ENCODE peak calls at places on chromosomes 1 and 21, in four cellular contexts. B is GM12878, Y is IMR-90, G is K562. X is an unnamed sample.

GRCh38 chr1:56452027-56453011 is 127.0 kb downstream of the PLPP3 start:
- DNase-seq in B (no peak), Y (no peak), G (no peak), X (no peak)

GRCh38 chr1:207097871-207098324 is 6.1 kb upstream of the C4BPA start:
- DNase-seq in B (peak; percentile 67), Y (no peak), G (no peak), X (no peak)

GRCh38 chr1:1624443-1625403 is 7.2 kb upstream of the MMP23B start:
- DNase-seq in B (no peak), Y (no peak), G (no peak), X (no peak)

GRCh38 chr1:145720556-145720877 is 1.2 kb downstream of the CD160 start:
- DNase-seq in B (no peak), Y (peak; percentile 91), G (no peak), X (peak; percentile 11)

GRCh38 chr1:110686188-110686587 is 11.4 kb upstream of the KCNA3 start:
- DNase-seq in B (no peak), Y (no peak), G (no peak), X (no peak)

GRCh38 chr1:111399792-111400610 is 27.5 kb downstream of the OVGP1 start:
- DNase-seq in B (peak; percentile 15), Y (peak; percentile 55), G (peak; percentile 55), X (peak; percentile 46)

GRCh38 chr1:6010554-6010953 is 18.3 kb upstream of the NPHP4 start:
- DNase-seq in B (no peak), Y (no peak), G (no peak), X (no peak)

GRCh38 chr1:157878059-157878458 is 36.5 kb upstream of the CD5L start:
- DNase-seq in B (no peak), Y (peak; percentile 35), G (peak; percentile 11), X (peak; percentile 29)

GRCh38 chr1:197464039-197464438 is 196.0 kb downstream of the CRB1 start:
- DNase-seq in B (no peak), Y (peak; percentile 79), G (no peak), X (no peak)

GRCh38 chr1:232628335-232629214 is 1.4 kb downstream of the SIPA1L2 start:
- DNase-seq in B (no peak), Y (peak; percentile 52), G (no peak), X (peak; percentile 65)

GRCh38 chr21:45255381-45256020 is 32.2 kb downstream of the POFUT2 start:
- DNase-seq in B (no peak), Y (no peak), G (peak; percentile 64), X (no peak)

DNA sequence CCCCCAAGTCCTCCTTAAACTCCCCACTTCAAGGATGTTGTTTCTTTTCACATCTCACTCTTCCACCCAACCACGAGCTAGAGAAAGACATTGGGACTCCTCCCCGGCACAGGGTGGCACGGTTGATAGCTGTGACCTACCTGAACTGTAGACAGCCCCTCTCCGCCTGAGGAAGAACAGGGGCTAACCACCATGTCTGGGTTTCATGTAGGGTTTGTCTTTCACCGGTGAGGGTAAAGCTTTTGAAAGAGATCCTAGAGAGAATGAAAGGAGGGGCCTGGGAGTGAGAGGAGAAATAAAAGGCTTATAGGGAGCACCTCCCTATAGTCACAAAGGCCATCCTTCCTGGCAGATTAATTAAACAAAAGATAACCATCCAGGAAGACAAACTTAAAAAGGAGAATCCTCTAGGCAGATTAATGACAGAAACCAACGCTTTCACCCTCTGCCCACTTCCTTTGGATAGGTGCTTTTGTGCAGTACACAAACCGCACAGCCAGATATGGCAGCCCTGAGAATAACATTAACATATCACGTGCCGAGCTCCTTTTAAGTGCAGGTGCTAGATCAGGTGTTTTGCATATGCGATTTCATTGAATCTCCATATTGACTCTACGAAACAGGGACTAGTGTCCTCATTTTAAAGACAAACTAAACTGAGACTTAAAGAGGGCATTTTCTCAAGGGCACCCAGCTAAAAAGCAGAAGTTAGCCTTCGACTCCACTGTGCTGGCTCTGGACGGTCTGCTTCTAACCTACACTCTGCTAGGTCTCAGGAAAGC is 178.0 kb upstream of the RUNX1 start:
- DNase-seq in B (peak; percentile 74), Y (no peak), G (no peak), X (no peak)
- TF ChIP-seq FOS in B (no peak), Y (no peak), G (no peak), X (no peak)

GRCh38 chr1:245749053-245749452 is 594.3 kb downstream of the KIF26B start:
- DNase-seq in B (no peak), Y (no peak), G (no peak), X (no peak)

GRCh38 chr1:245751111-245751510 is 596.3 kb downstream of the KIF26B start:
- DNase-seq in B (no peak), Y (peak; percentile 59), G (no peak), X (no peak)

GRCh38 chr1:245752551-245752950 is 597.8 kb downstream of the KIF26B start:
- DNase-seq in B (no peak), Y (no peak), G (no peak), X (peak; percentile 16)

GRCh38 chr1:245751671-245752070 is 596.9 kb downstream of the KIF26B start:
- DNase-seq in B (no peak), Y (no peak), G (no peak), X (no peak)

GRCh38 chr1:245748246-245748645 is 593.5 kb downstream of the KIF26B start:
- DNase-seq in B (no peak), Y (no peak), G (no peak), X (no peak)
- TF ChIP-seq FOS in B (no peak), Y (no peak), G (no peak), X (no peak)

DNA sequence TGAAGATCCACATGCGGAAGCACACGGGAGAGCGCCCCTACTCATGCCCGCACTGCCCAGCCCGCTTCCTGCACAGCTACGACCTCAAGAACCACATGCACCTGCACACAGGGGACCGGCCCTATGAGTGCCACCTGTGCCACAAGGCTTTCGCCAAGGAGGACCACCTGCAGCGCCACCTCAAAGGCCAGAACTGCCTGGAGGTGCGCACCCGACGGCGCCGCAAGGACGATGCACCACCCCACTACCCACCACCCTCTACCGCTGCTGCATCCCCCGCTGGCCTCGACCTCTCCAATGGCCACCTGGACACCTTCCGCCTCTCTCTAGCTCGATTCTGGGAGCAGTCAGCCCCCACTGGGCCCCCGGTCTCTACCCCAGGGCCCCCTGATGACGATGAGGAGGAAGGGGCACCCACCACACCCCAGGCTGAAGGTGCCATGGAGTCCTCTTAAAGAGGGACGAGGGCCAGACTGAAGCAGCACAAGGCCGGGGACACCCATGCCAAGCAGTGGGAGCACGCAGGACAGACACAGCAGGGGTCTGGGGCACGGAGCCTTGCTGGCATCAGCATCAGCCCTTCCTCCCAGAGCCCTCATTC is 13.7 kb downstream of the ZBTB7B start:
- DNase-seq in B (no peak), Y (no peak), G (no peak), X (no peak)
- TF ChIP-seq FOS in B (no peak), Y (no peak), G (no peak), X (no peak)

DNA sequence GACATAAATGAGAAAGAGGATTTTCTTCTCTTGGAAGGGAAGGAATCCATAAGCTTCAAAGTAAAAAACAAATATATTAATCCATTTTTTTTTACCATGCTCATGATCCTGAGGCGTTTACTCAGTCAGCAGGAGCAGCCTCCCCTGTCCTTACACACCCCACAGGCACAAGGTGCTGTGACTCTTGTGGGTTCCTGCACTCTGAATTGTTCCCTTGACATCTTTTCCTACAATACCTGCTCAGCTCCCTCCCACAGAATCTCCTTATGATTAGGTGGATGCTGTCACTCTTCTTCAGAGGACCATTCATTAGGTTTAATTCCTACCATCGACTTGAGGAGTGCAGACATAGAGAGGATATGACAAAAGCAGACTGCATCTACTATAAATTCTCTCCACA is 10.1 kb upstream of the PSRC1 start:
- DNase-seq in B (no peak), Y (no peak), G (no peak), X (no peak)
- TF ChIP-seq FOS in B (no peak), Y (no peak), G (no peak), X (no peak)

GRCh38 chr1:212743901-212744475 is 44.3 kb upstream of the BATF3 start:
- DNase-seq in B (no peak), Y (no peak), G (no peak), X (no peak)
- TF ChIP-seq FOS in B (no peak), Y (no peak), G (no peak), X (no peak)

DNA sequence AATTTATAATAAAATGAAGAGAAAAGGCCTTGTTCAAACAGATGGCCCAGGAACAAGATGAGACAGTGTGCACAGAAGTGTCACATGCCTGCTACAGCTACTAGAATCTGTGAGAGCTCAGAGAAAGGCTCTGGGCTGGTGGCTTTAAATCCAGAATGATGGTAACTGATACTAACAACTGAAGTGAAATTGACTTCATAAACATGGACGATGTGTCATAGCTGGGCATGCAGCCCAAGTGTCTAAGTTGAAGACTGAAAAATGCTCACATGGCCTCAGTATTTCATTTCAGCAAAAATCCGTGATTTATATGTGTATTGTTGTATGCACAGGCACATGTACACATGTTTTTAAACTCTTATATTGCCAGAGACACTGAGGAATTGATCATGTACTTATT is 208.3 kb upstream of the RUNX1 start:
- DNase-seq in B (no peak), Y (peak; percentile 96), G (no peak), X (peak; percentile 97)
- TF ChIP-seq FOS in B (no peak), Y (peak; percentile 67), G (no peak), X (peak; percentile 53)

GRCh38 chr1:204650911-204651570 is 34.5 kb downstream of the LRRN2 start:
- DNase-seq in B (no peak), Y (no peak), G (no peak), X (no peak)
- TF ChIP-seq FOS in B (no peak), Y (no peak), G (no peak), X (no peak)

GRCh38 chr1:235783148-235783776 is 83.4 kb downstream of the LYST start:
- DNase-seq in B (no peak), Y (peak; percentile 73), G (no peak), X (peak; percentile 52)
- TF ChIP-seq FOS in B (no peak), Y (no peak), G (no peak), X (no peak)

GRCh38 chr1:32199717-32200072 is 700 bp upstream of the CCDC28B start:
- DNase-seq in B (no peak), Y (peak; percentile 26), G (no peak), X (no peak)

GRCh38 chr1:32201011-32201855 is 838 bp downstream of the CCDC28B start:
- DNase-seq in B (peak; percentile 50), Y (peak; percentile 67), G (peak; percentile 86), X (peak; percentile 56)

GRCh38 chr1:32199043-32199716 is 1.2 kb upstream of the CCDC28B start:
- DNase-seq in B (no peak), Y (no peak), G (no peak), X (no peak)

GRCh38 chr1:32198237-32199042 is 2.0 kb upstream of the CCDC28B start:
- DNase-seq in B (no peak), Y (no peak), G (no peak), X (no peak)

DNA sequence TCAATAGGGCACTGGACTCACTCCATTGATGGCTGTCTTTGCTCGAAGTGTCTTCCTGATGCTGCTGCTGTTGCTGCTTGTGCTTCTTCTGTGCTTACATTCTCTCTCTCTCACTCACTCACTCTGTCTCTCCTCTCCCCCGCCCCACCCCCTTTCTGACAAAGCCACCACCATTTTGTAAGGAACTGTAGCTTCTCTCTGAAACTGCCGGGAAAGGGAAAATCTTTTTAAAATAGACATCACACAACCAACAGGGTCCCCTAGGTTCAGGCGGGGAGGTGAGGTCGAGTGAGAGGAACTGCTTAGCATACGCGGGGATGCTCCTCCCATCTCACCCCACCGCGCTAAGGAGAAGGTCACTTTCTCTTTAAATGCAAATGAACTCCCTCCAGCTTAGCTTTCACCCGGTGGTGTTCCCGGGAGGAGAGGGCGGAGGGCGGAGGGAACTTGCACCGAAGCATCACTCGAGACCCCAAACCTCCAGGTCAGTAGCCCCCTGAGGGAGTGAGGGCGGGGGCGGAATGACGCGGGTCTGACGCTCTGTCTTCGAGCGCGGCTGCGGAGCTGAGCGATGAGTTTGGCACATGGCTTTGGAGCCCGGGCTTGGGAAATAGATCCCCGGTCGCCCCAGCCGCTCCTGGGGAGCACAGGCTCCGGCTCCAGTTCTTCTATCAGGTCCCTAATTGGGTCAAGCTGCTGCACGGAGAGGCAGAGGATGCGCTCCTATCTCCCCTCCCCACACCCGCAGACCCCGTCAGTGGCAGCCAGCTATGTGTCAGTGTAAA is at the start of gene CCDC28B:
- DNase-seq in B (peak; percentile 34), Y (peak; percentile 81), G (peak; percentile 82), X (peak; percentile 66)
- TF ChIP-seq FOS in B (no peak), Y (no peak), G (no peak), X (no peak)

X was measured in endothelial cell of umbilical vein.